ENCODE peak calls at places on chromosomes 11 and 22, in nine cellular contexts. P, X, M, Q, S, Y, O, I and L are unnamed samples.

GRCh38 chr11:2169001-2169370 is 2.6 kb downstream of the TH start:
- DNase-seq in O (no peak), S (no peak), M (no peak), Q (no peak), Y (peak; percentile 50), P (no peak), I (no peak), X (no peak), L (no peak)

GRCh38 chr11:29173660-29174062 is 843.2 kb downstream of the KCNA4 start:
- DNase-seq in Y (no peak), I (no peak), O (peak; percentile 92), X (peak; percentile 88), M (peak; percentile 78), P (no peak), Q (no peak), S (peak; percentile 22), L (no peak)

GRCh38 chr11:78564889-78565467 is 9.7 kb downstream of the NARS2 start:
- DNase-seq in X (no peak), O (no peak), M (no peak), Y (no peak), Q (no peak), P (no peak), I (no peak), S (no peak), L (no peak)

GRCh38 chr11:88318017-88318416 is 19.5 kb downstream of the CTSC start:
- DNase-seq in O (no peak), S (no peak), I (no peak), Q (no peak), M (no peak), X (no peak), Y (no peak), P (no peak), L (no peak)

GRCh38 chr22:30829901-30830550 is 135.4 kb downstream of the OSBP2 start:
- DNase-seq in I (no peak), P (no peak), O (peak; percentile 98), M (peak; percentile 83), Y (peak; percentile 31), S (peak; percentile 32), X (peak; percentile 68), Q (peak; percentile 68), L (no peak)

GRCh38 chr11:59501931-59502330 is 1.4 kb upstream of the OR4D11 start:
- DNase-seq in O (no peak), X (no peak), I (no peak), S (no peak), Y (no peak), Q (no peak), P (no peak), M (no peak), L (no peak)

GRCh38 chr11:14185461-14185860 is 173.5 kb downstream of the RRAS2 start:
- DNase-seq in P (no peak), X (no peak), S (no peak), O (no peak), Y (no peak), I (no peak), Q (no peak), M (no peak), L (no peak)

GRCh38 chr22:42461511-42461910 is 29.3 kb upstream of the NFAM1 start:
- DNase-seq in O (no peak), P (no peak), I (no peak), Y (no peak), M (no peak), X (no peak), Q (no peak), S (no peak), L (no peak)